ENCODE peak calls at places on chromosomes 6 and 20, in four cellular contexts. One of them, this sample, is unnamed.

GRCh38 chr6:27541212-27541931 is 68.5 kb upstream of the ZNF184 start:
- DNase-seq in colonic mucosa: no peak
- DNase-seq in dermis microvascular lymphatic vessel endothelial cell: no peak
- DNase-seq in brain microvascular endothelial cell: peak
- DNase-seq in this sample: no peak

GRCh38 chr6:35552285-35552917 is 39.7 kb upstream of the TULP1 start:
- DNase-seq in colonic mucosa: peak
- DNase-seq in dermis microvascular lymphatic vessel endothelial cell: peak
- DNase-seq in brain microvascular endothelial cell: peak
- DNase-seq in this sample: peak

GRCh38 chr20:49028684-49029083 is 17.4 kb upstream of the CSE1L start:
- DNase-seq in colonic mucosa: no peak
- DNase-seq in dermis microvascular lymphatic vessel endothelial cell: no peak
- DNase-seq in brain microvascular endothelial cell: peak
- DNase-seq in this sample: no peak

GRCh38 chr6:71982385-71982784 is 96.0 kb downstream of the RIMS1 start:
- DNase-seq in colonic mucosa: no peak
- DNase-seq in dermis microvascular lymphatic vessel endothelial cell: no peak
- DNase-seq in brain microvascular endothelial cell: no peak
- DNase-seq in this sample: no peak

GRCh38 chr20:13105864-13106457 is 97.2 kb downstream of the SPTLC3 start:
- DNase-seq in colonic mucosa: no peak
- DNase-seq in dermis microvascular lymphatic vessel endothelial cell: peak
- DNase-seq in brain microvascular endothelial cell: peak
- DNase-seq in this sample: no peak

GRCh38 chr6:158905277-158905676 is 86.1 kb upstream of the EZR start:
- DNase-seq in colonic mucosa: no peak
- DNase-seq in dermis microvascular lymphatic vessel endothelial cell: no peak
- DNase-seq in brain microvascular endothelial cell: no peak
- DNase-seq in this sample: no peak

GRCh38 chr20:15832512-15832911 is 740.7 kb downstream of the KIF16B start:
- DNase-seq in colonic mucosa: no peak
- DNase-seq in dermis microvascular lymphatic vessel endothelial cell: no peak
- DNase-seq in brain microvascular endothelial cell: no peak
- DNase-seq in this sample: no peak

GRCh38 chr20:4060054-4060795 is 44.9 kb upstream of the RNF24 start:
- DNase-seq in colonic mucosa: peak
- DNase-seq in dermis microvascular lymphatic vessel endothelial cell: no peak
- DNase-seq in brain microvascular endothelial cell: no peak
- DNase-seq in this sample: no peak

GRCh38 chr6:121666809-121667208 is 231.4 kb downstream of the GJA1 start:
- DNase-seq in colonic mucosa: no peak
- DNase-seq in dermis microvascular lymphatic vessel endothelial cell: peak
- DNase-seq in brain microvascular endothelial cell: peak
- DNase-seq in this sample: no peak

GRCh38 chr6:137323860-137324259 is 104.7 kb upstream of the IFNGR1 start:
- DNase-seq in colonic mucosa: no peak
- DNase-seq in dermis microvascular lymphatic vessel endothelial cell: no peak
- DNase-seq in brain microvascular endothelial cell: no peak
- DNase-seq in this sample: no peak

GRCh38 chr6:39899540-39900295 is 34.5 kb downstream of the MOCS1 start:
- DNase-seq in colonic mucosa: no peak
- DNase-seq in dermis microvascular lymphatic vessel endothelial cell: no peak
- DNase-seq in brain microvascular endothelial cell: no peak
- DNase-seq in this sample: no peak

GRCh38 chr20:57653910-57654309 is 33.7 kb upstream of the ZBP1 start:
- DNase-seq in colonic mucosa: peak
- DNase-seq in dermis microvascular lymphatic vessel endothelial cell: no peak
- DNase-seq in brain microvascular endothelial cell: no peak
- DNase-seq in this sample: no peak

GRCh38 chr6:85537055-85537494 is 56.6 kb downstream of the SNX14 start:
- DNase-seq in colonic mucosa: no peak
- DNase-seq in dermis microvascular lymphatic vessel endothelial cell: no peak
- DNase-seq in brain microvascular endothelial cell: no peak
- DNase-seq in this sample: no peak

GRCh38 chr20:23096073-23096472 is 9.9 kb upstream of the CD93 start:
- DNase-seq in colonic mucosa: no peak
- DNase-seq in dermis microvascular lymphatic vessel endothelial cell: no peak
- DNase-seq in brain microvascular endothelial cell: no peak
- DNase-seq in this sample: no peak

GRCh38 chr20:18237682-18238081 is 50.6 kb upstream of the ZNF133 start:
- DNase-seq in colonic mucosa: no peak
- DNase-seq in dermis microvascular lymphatic vessel endothelial cell: no peak
- DNase-seq in brain microvascular endothelial cell: no peak
- DNase-seq in this sample: no peak

GRCh38 chr6:152146385-152146784 is 338.9 kb downstream of the ESR1 start:
- DNase-seq in colonic mucosa: no peak
- DNase-seq in dermis microvascular lymphatic vessel endothelial cell: no peak
- DNase-seq in brain microvascular endothelial cell: peak
- DNase-seq in this sample: no peak

GRCh38 chr6:54772610-54773009 is 74.0 kb upstream of the FAM83B start:
- DNase-seq in colonic mucosa: no peak
- DNase-seq in dermis microvascular lymphatic vessel endothelial cell: no peak
- DNase-seq in brain microvascular endothelial cell: no peak
- DNase-seq in this sample: no peak

GRCh38 chr6:117531758-117532276 is 49.3 kb downstream of the DCBLD1 start:
- DNase-seq in colonic mucosa: no peak
- DNase-seq in dermis microvascular lymphatic vessel endothelial cell: no peak
- DNase-seq in brain microvascular endothelial cell: no peak
- DNase-seq in this sample: no peak

GRCh38 chr6:11848852-11849731 is 70.5 kb upstream of the ADTRP start:
- DNase-seq in colonic mucosa: no peak
- DNase-seq in dermis microvascular lymphatic vessel endothelial cell: peak
- DNase-seq in brain microvascular endothelial cell: peak
- DNase-seq in this sample: no peak

GRCh38 chr6:152984387-152984872 is 1.6 kb upstream of the FBXO5 start:
- DNase-seq in colonic mucosa: no peak
- DNase-seq in dermis microvascular lymphatic vessel endothelial cell: no peak
- DNase-seq in brain microvascular endothelial cell: no peak
- DNase-seq in this sample: no peak

GRCh38 chr20:32971703-32972161 is 32.5 kb downstream of the SUN5 start:
- DNase-seq in colonic mucosa: peak
- DNase-seq in dermis microvascular lymphatic vessel endothelial cell: no peak
- DNase-seq in brain microvascular endothelial cell: no peak
- DNase-seq in this sample: no peak

GRCh38 chr6:87586371-87587077 is 3.3 kb downstream of the RARS2 start:
- DNase-seq in colonic mucosa: no peak
- DNase-seq in dermis microvascular lymphatic vessel endothelial cell: no peak
- DNase-seq in brain microvascular endothelial cell: no peak
- DNase-seq in this sample: no peak

GRCh38 chr6:143984670-143985069 is 23.4 kb downstream of the PLAGL1 start:
- DNase-seq in colonic mucosa: no peak
- DNase-seq in dermis microvascular lymphatic vessel endothelial cell: no peak
- DNase-seq in brain microvascular endothelial cell: no peak
- DNase-seq in this sample: no peak

GRCh38 chr6:42142118-42142835 is at the start of gene C6orf132:
- DNase-seq in colonic mucosa: peak
- DNase-seq in dermis microvascular lymphatic vessel endothelial cell: no peak
- DNase-seq in brain microvascular endothelial cell: no peak
- DNase-seq in this sample: no peak

GRCh38 chr6:26408828-26409730 is 7.0 kb downstream of the BTN3A1 start:
- DNase-seq in colonic mucosa: no peak
- DNase-seq in dermis microvascular lymphatic vessel endothelial cell: no peak
- DNase-seq in brain microvascular endothelial cell: no peak
- DNase-seq in this sample: no peak

GRCh38 chr6:26155066-26155925 is 68.1 kb downstream of the HFE start:
- DNase-seq in colonic mucosa: peak
- DNase-seq in dermis microvascular lymphatic vessel endothelial cell: no peak
- DNase-seq in brain microvascular endothelial cell: no peak
- DNase-seq in this sample: no peak

GRCh38 chr6:168159503-168159902 is 80.5 kb upstream of the FRMD1 start:
- DNase-seq in colonic mucosa: peak
- DNase-seq in dermis microvascular lymphatic vessel endothelial cell: no peak
- DNase-seq in brain microvascular endothelial cell: no peak
- DNase-seq in this sample: no peak

GRCh38 chr6:10837692-10837996 is 695 bp downstream of the MAK start:
- DNase-seq in colonic mucosa: peak
- DNase-seq in dermis microvascular lymphatic vessel endothelial cell: no peak
- DNase-seq in brain microvascular endothelial cell: peak
- DNase-seq in this sample: no peak